ENCODE peak calls at places on chromosomes 12 and 14, in four cellular contexts. A, L, F and N are unnamed samples.

GRCh38 chr12:123005081-123005626 is 24.7 kb downstream of the ARL6IP4 start:
- DNase-seq in A (no peak), L (no peak), F (no peak), N (no peak)

GRCh38 chr14:59283380-59283779 is 94.9 kb downstream of the DAAM1 start:
- DNase-seq in A (no peak), F (no peak), L (no peak), N (no peak)

GRCh38 chr12:46944104-46944503 is 118.3 kb upstream of the SLC38A4 start:
- DNase-seq in A (no peak), F (peak; percentile 71), L (no peak), N (no peak)

GRCh38 chr12:11923067-11923466 is 147.7 kb upstream of the BCL2L14 start:
- DNase-seq in L (no peak), F (no peak), A (no peak), N (no peak)

GRCh38 chr14:103033744-103034143 is 23.6 kb downstream of the CDC42BPB start:
- DNase-seq in F (peak; percentile 40), L (no peak), A (no peak), N (no peak)

GRCh38 chr12:79546461-79547043 is 144.2 kb downstream of the PAWR start:
- DNase-seq in A (no peak), L (no peak), F (peak; percentile 56), N (no peak)

GRCh38 chr14:20781805-20782204 is 737 bp downstream of the RNASE6 start:
- DNase-seq in L (no peak), A (no peak), F (no peak), N (no peak)

GRCh38 chr12:115506822-115507629 is 770.5 kb downstream of the MED13L start:
- DNase-seq in F (no peak), A (no peak), L (no peak), N (no peak)

GRCh38 chr12:94793191-94793595 is 142.8 kb upstream of the TMCC3 start:
- DNase-seq in L (no peak), F (no peak), A (no peak), N (peak; percentile 38)

GRCh38 chr14:68691031-68691864 is 101.6 kb downstream of the ZFP36L1 start:
- DNase-seq in F (no peak), L (no peak), A (no peak), N (peak; percentile 52)

GRCh38 chr14:52825085-52825484 is 33.7 kb upstream of the GNPNAT1 start:
- DNase-seq in A (no peak), L (no peak), F (no peak), N (no peak)

GRCh38 chr12:124684971-124685688 is 117.7 kb upstream of the NCOR2 start:
- DNase-seq in F (no peak), A (no peak), L (peak; percentile 35), N (no peak)

GRCh38 chr14:72893636-72894322 is at the start of gene DPF3:
- DNase-seq in F (peak; percentile 90), L (peak; percentile 98), A (peak; percentile 62), N (peak; percentile 98)

GRCh38 chr12:76621582-76622024 is 62.0 kb upstream of the OSBPL8 start:
- DNase-seq in L (peak; percentile 63), A (no peak), F (peak; percentile 73), N (peak; percentile 75)

GRCh38 chr12:105257321-105257728 is 21.4 kb upstream of the APPL2 start:
- DNase-seq in F (peak; percentile 49), A (no peak), L (no peak), N (no peak)

GRCh38 chr14:100780246-100780645 is 45.7 kb upstream of the MEG3 start:
- DNase-seq in A (no peak), L (no peak), F (no peak), N (no peak)

GRCh38 chr12:127115468-127116035 is 1151.4 kb upstream of the TMEM132C start:
- DNase-seq in F (no peak), A (no peak), L (no peak), N (no peak)

GRCh38 chr14:95514131-95515079 is 2.0 kb downstream of the SYNE3 start:
- DNase-seq in L (no peak), F (no peak), A (no peak), N (no peak)

GRCh38 chr12:8644345-8645248 is 18.0 kb downstream of the MFAP5 start:
- DNase-seq in L (no peak), A (no peak), F (no peak), N (no peak)

GRCh38 chr14:31835049-31835448 is 242.1 kb upstream of the ARHGAP5 start:
- DNase-seq in L (no peak), A (no peak), F (no peak), N (no peak)

GRCh38 chr12:105336411-105336810 is 5.9 kb downstream of the C12orf75 start:
- DNase-seq in L (no peak), F (no peak), A (no peak), N (no peak)

GRCh38 chr12:43675048-43675904 is 83.3 kb downstream of the PUS7L start:
- DNase-seq in F (no peak), A (no peak), L (no peak), N (no peak)

GRCh38 chr12:132522586-132523380 is 32.8 kb downstream of the FBRSL1 start:
- DNase-seq in F (no peak), L (no peak), A (no peak), N (no peak)

GRCh38 chr12:76284816-76285750 is 63.1 kb downstream of the BBS10 start:
- DNase-seq in L (no peak), F (peak; percentile 19), A (no peak), N (no peak)

GRCh38 chr12:118188690-118189371 is 52.9 kb downstream of the PEBP1 start:
- DNase-seq in F (no peak), L (no peak), A (no peak), N (no peak)

GRCh38 chr14:27367345-27367744 is 769.5 kb upstream of the NOVA1 start:
- DNase-seq in A (no peak), L (no peak), F (no peak), N (no peak)

GRCh38 chr12:90909069-90909676 is 45.8 kb downstream of the CCER1 start:
- DNase-seq in F (peak; percentile 59), L (peak; percentile 53), A (no peak), N (peak; percentile 38)

GRCh38 chr12:130131025-130131424 is 31.2 kb upstream of the FZD10 start:
- DNase-seq in F (no peak), A (no peak), L (no peak), N (no peak)

GRCh38 chr14:61609143-61609851 is 86.0 kb upstream of the HIF1A start:
- DNase-seq in L (peak; percentile 49), A (no peak), F (no peak), N (peak; percentile 39)

GRCh38 chr14:21768116-21768874 is 94.7 kb upstream of the OR4E1 start:
- DNase-seq in A (no peak), L (no peak), F (peak; percentile 26), N (no peak)

GRCh38 chr12:96981053-96981452 is 74.0 kb downstream of the NEDD1 start:
- DNase-seq in F (peak; percentile 11), A (no peak), L (no peak), N (no peak)

GRCh38 chr12:105946541-105946940 is 192.2 kb downstream of the NUAK1 start:
- DNase-seq in L (no peak), A (no peak), F (no peak), N (no peak)

GRCh38 chr12:71556881-71557280 is 106.8 kb downstream of the ZFC3H1 start:
- DNase-seq in F (peak; percentile 72), A (no peak), L (peak; percentile 44), N (no peak)

GRCh38 chr12:130031571-130032189 is 127.9 kb upstream of the TMEM132D start:
- DNase-seq in L (peak; percentile 74), A (no peak), F (peak; percentile 57), N (peak; percentile 86)

DNA sequence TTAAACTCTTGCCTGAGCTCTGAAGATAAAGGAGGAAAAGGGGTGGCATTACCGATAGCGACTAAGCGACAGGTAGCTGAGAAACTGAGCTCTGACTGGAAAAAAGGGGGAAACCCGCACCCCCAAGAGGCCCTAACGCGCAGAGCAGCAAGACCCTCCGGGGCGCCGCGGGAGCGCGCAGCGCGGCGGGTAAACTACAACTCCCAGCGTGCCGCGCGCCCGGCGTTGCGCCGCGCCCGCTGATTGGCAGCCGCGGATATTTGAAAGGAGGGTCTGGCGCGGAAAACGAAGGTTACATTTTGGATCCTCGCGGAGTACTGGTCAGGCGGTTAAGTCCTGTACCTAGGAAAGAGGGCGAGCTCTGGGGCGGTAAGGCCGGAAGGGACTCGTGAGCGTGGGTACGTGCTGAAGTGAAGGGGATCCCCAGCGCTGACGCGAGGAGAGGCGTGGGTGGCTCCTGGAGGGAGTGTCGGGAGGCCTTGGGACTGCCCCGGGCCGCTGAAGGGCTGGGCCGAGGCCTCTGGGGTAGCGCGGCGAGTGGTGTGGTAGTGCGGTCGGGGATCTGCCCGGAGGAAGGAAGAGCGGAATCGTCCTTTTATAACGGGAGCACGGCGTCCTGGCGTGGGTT is at the start of gene ESPL1:
- DNase-seq in L (peak; percentile 86), A (no peak), F (peak; percentile 82), N (peak; percentile 65)
- TF ChIP-seq CTCF in L (peak; percentile 57), A (peak; percentile 32), F (peak; percentile 21), N (no peak)

DNA sequence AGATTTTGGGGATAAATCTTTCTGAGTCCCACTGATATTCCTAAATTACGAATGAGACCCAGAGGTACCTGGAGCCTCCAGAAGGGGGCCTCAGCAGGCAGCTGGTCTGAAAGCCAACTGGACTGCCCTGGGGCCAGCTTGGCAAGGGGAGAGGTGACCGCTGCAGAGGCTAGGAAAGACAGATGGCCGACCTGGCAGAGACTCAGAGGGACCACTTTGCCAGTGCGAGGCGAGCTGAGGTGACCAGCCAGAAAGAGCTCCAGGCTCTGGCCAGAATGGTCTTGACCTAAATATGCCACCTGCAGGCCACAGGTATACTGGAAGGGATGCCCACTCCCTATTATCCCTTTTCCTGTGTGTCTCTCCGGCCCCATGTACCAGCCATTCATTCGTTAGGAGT is 256.8 kb upstream of the GARIN6 start:
- DNase-seq in F (peak; percentile 27), L (peak; percentile 9), A (no peak), N (peak; percentile 70)
- TF ChIP-seq CTCF in F (peak; percentile 23), L (no peak), A (no peak), N (peak; percentile 73)

GRCh38 chr14:94407906-94408305 is 19.5 kb upstream of the SERPINA1 start:
- DNase-seq in A (no peak), F (no peak), L (no peak), N (no peak)

GRCh38 chr14:94408546-94409095 is 20.2 kb upstream of the SERPINA1 start:
- DNase-seq in F (no peak), A (no peak), L (no peak), N (no peak)

GRCh38 chr14:94411638-94412037 is 23.2 kb upstream of the SERPINA1 start:
- DNase-seq in L (no peak), A (no peak), F (no peak), N (no peak)

GRCh38 chr14:94412671-94413638 is 24.6 kb upstream of the SERPINA1 start:
- DNase-seq in A (no peak), L (no peak), F (peak; percentile 11), N (no peak)
- TF ChIP-seq CTCF in A (peak; percentile 24), L (peak; percentile 20), F (peak; percentile 7), N (no peak)

DNA sequence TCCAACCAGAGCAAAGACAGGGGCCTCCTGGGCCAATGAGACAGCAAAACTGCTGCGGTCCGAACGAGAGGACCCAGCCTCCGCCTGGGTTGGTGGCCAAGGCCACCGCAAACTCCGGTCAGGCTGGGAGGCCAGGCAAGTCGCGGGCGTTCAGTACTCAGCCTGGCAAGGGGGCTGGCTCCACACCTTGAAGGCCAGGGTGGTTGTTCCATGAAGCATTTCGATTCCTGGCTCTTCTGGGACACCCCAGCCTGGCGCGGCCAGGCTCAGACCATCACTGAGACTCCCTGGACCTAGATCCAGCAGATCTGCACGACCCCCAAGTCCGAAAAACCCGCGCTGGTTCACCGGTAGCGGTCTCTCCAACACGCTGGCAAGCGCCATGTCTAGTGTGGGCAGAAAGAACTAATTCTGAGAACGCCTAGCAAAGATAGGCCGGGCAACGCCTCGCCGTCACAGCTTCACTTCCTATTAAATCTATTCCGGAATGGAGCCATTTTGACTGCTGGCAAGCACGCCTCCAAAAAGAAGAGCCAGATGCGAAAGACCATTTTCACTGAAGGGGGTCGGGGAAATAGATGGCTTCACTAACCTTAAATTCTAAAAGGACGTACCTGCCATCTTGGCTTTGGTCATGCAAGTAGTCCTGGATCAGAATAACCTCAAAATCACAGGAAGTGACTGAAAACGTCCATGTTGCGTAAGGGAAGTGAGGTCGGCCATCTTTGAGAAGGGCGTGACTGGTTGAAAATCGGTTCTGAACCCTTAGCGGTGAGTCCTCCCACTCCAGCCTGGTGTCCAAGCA is at the start of gene PSMB5:
- DNase-seq in F (peak; percentile 98), A (no peak), L (peak; percentile 88), N (peak; percentile 82)
- TF ChIP-seq CTCF in F (no peak), A (peak; percentile 28), L (peak; percentile 8), N (no peak)